ENCODE peak calls at places on chromosome 9, in eight cellular contexts. One of them, this sample, is unnamed.

GRCh38 chr9:127135056-127135745 is 12.8 kb upstream of the ANGPTL2 start:
- DNase-seq in RWPE1: no peak
- DNase-seq in vagina: peak
- DNase-seq in fibroblast of mammary gland: no peak
- DNase-seq in epithelial cell of proximal tubule: no peak
- DNase-seq in AG10803: no peak
- DNase-seq in sigmoid colon: no peak
- DNase-seq in omental fat pad: no peak
- DNase-seq in this sample: no peak

GRCh38 chr9:69985971-69986370 is 57.7 kb upstream of the MAMDC2 start:
- DNase-seq in sigmoid colon: no peak
- DNase-seq in omental fat pad: no peak
- DNase-seq in RWPE1: no peak
- DNase-seq in AG10803: no peak
- DNase-seq in fibroblast of mammary gland: peak
- DNase-seq in epithelial cell of proximal tubule: no peak
- DNase-seq in vagina: no peak
- DNase-seq in this sample: no peak

GRCh38 chr9:76530458-76531100 is 71.6 kb downstream of the GCNT1 start:
- DNase-seq in RWPE1: no peak
- DNase-seq in sigmoid colon: no peak
- DNase-seq in AG10803: peak
- DNase-seq in epithelial cell of proximal tubule: no peak
- DNase-seq in vagina: no peak
- DNase-seq in omental fat pad: no peak
- DNase-seq in fibroblast of mammary gland: peak
- DNase-seq in this sample: no peak

GRCh38 chr9:81693639-81694378 is 4.5 kb upstream of the TLE1 start:
- DNase-seq in fibroblast of mammary gland: peak
- DNase-seq in sigmoid colon: no peak
- DNase-seq in vagina: no peak
- DNase-seq in omental fat pad: no peak
- DNase-seq in RWPE1: no peak
- DNase-seq in AG10803: peak
- DNase-seq in epithelial cell of proximal tubule: no peak
- DNase-seq in this sample: no peak

GRCh38 chr9:37827483-37828165 is 27.0 kb downstream of the DCAF10 start:
- DNase-seq in vagina: no peak
- DNase-seq in sigmoid colon: no peak
- DNase-seq in AG10803: no peak
- DNase-seq in fibroblast of mammary gland: no peak
- DNase-seq in epithelial cell of proximal tubule: no peak
- DNase-seq in omental fat pad: no peak
- DNase-seq in RWPE1: no peak
- DNase-seq in this sample: no peak

GRCh38 chr9:34988218-34989055 is 1.1 kb upstream of the DNAJB5 start:
- DNase-seq in RWPE1: no peak
- DNase-seq in sigmoid colon: no peak
- DNase-seq in vagina: peak
- DNase-seq in AG10803: no peak
- DNase-seq in epithelial cell of proximal tubule: no peak
- DNase-seq in fibroblast of mammary gland: no peak
- DNase-seq in omental fat pad: no peak
- DNase-seq in this sample: no peak

GRCh38 chr9:32875242-32875641 is 91.9 kb downstream of the TMEM215 start:
- DNase-seq in sigmoid colon: no peak
- DNase-seq in epithelial cell of proximal tubule: no peak
- DNase-seq in RWPE1: no peak
- DNase-seq in vagina: no peak
- DNase-seq in omental fat pad: no peak
- DNase-seq in AG10803: no peak
- DNase-seq in fibroblast of mammary gland: no peak
- DNase-seq in this sample: no peak

GRCh38 chr9:22097712-22098111 is 88.6 kb upstream of the CDKN2B start:
- DNase-seq in RWPE1: no peak
- DNase-seq in epithelial cell of proximal tubule: peak
- DNase-seq in vagina: no peak
- DNase-seq in fibroblast of mammary gland: peak
- DNase-seq in omental fat pad: no peak
- DNase-seq in sigmoid colon: no peak
- DNase-seq in AG10803: peak
- DNase-seq in this sample: no peak

GRCh38 chr9:106486685-106487084 is 376.3 kb upstream of the ZNF462 start:
- DNase-seq in vagina: no peak
- DNase-seq in fibroblast of mammary gland: no peak
- DNase-seq in epithelial cell of proximal tubule: no peak
- DNase-seq in RWPE1: no peak
- DNase-seq in omental fat pad: no peak
- DNase-seq in sigmoid colon: no peak
- DNase-seq in AG10803: no peak
- DNase-seq in this sample: no peak

GRCh38 chr9:34633851-34634550 is 3.6 kb downstream of the SIGMAR1 start:
- DNase-seq in RWPE1: peak
- DNase-seq in vagina: no peak
- DNase-seq in omental fat pad: no peak
- DNase-seq in fibroblast of mammary gland: peak
- DNase-seq in sigmoid colon: peak
- DNase-seq in AG10803: peak
- DNase-seq in epithelial cell of proximal tubule: no peak
- DNase-seq in this sample: no peak

GRCh38 chr9:102631559-102631958 is 363.6 kb upstream of the CYLC2 start:
- DNase-seq in vagina: no peak
- DNase-seq in fibroblast of mammary gland: peak
- DNase-seq in omental fat pad: no peak
- DNase-seq in RWPE1: peak
- DNase-seq in epithelial cell of proximal tubule: no peak
- DNase-seq in AG10803: no peak
- DNase-seq in sigmoid colon: no peak
- DNase-seq in this sample: no peak

GRCh38 chr9:93207326-93207814 is 23.4 kb downstream of the WNK2 start:
- DNase-seq in RWPE1: no peak
- DNase-seq in sigmoid colon: peak
- DNase-seq in AG10803: peak
- DNase-seq in omental fat pad: no peak
- DNase-seq in fibroblast of mammary gland: peak
- DNase-seq in vagina: no peak
- DNase-seq in epithelial cell of proximal tubule: no peak
- DNase-seq in this sample: no peak

DNA sequence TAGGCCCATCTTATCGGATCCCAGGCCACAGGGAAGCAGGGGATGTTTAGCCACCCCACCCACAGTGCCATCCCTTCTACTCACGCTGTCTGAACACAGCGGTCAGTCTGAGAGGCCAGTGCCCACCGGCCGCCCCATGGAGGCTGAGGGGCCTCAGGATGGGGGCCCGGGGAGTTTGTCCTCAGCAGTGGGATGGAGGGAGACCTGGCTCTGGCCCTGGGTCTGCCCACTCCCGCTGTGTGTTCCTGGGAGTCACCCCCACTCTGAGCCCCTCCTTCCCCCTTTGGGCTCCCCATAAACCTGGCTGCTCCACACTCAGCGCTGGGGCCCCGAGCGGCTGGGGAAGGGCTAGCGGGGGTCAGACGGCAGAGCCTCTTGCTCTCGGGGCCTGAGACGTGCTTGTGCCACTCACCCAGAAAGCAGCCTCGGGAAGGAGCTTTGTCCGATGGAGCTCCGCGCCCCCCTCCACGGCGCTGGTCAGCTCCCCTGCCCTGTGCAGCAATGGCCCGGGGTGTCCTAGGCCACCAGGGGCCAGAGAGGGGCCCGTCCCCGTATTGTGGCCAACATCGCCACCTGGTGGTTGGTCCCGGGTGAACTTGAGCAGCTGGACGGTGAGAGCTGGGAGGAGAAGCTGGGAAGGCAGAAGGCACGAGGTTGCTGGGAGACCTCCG is 10.9 kb upstream of the LAMC3 start:
- DNase-seq in sigmoid colon: no peak
- DNase-seq in RWPE1: peak
- DNase-seq in epithelial cell of proximal tubule: no peak
- DNase-seq in AG10803: peak
- DNase-seq in fibroblast of mammary gland: peak
- DNase-seq in omental fat pad: peak
- DNase-seq in vagina: no peak
- DNase-seq in this sample: peak
- TF ChIP-seq CTCF in sigmoid colon: peak
- TF ChIP-seq CTCF in RWPE1: peak
- TF ChIP-seq CTCF in epithelial cell of proximal tubule: peak
- TF ChIP-seq CTCF in AG10803: peak
- TF ChIP-seq CTCF in fibroblast of mammary gland: peak
- TF ChIP-seq CTCF in omental fat pad: no peak
- TF ChIP-seq CTCF in vagina: no peak
- TF ChIP-seq CTCF in this sample: peak

GRCh38 chr9:136108648-136109266 is 9.9 kb downstream of the TMEM250 start:
- DNase-seq in AG10803: no peak
- DNase-seq in epithelial cell of proximal tubule: no peak
- DNase-seq in vagina: no peak
- DNase-seq in RWPE1: no peak
- DNase-seq in fibroblast of mammary gland: no peak
- DNase-seq in sigmoid colon: no peak
- DNase-seq in omental fat pad: no peak
- DNase-seq in this sample: no peak

GRCh38 chr9:136111190-136111589 is 7.5 kb downstream of the TMEM250 start:
- DNase-seq in epithelial cell of proximal tubule: no peak
- DNase-seq in omental fat pad: no peak
- DNase-seq in vagina: no peak
- DNase-seq in fibroblast of mammary gland: no peak
- DNase-seq in AG10803: no peak
- DNase-seq in RWPE1: no peak
- DNase-seq in sigmoid colon: no peak
- DNase-seq in this sample: no peak

GRCh38 chr9:136111910-136112309 is 6.8 kb downstream of the TMEM250 start:
- DNase-seq in vagina: no peak
- DNase-seq in sigmoid colon: no peak
- DNase-seq in fibroblast of mammary gland: no peak
- DNase-seq in epithelial cell of proximal tubule: no peak
- DNase-seq in AG10803: no peak
- DNase-seq in RWPE1: no peak
- DNase-seq in omental fat pad: no peak
- DNase-seq in this sample: no peak

GRCh38 chr9:136109351-136110081 is 9.2 kb downstream of the TMEM250 start:
- DNase-seq in vagina: no peak
- DNase-seq in fibroblast of mammary gland: peak
- DNase-seq in epithelial cell of proximal tubule: no peak
- DNase-seq in sigmoid colon: peak
- DNase-seq in RWPE1: peak
- DNase-seq in AG10803: peak
- DNase-seq in omental fat pad: peak
- DNase-seq in this sample: peak

GRCh38 chr9:136110082-136111061 is 8.3 kb downstream of the TMEM250 start:
- DNase-seq in RWPE1: no peak
- DNase-seq in vagina: no peak
- DNase-seq in sigmoid colon: no peak
- DNase-seq in epithelial cell of proximal tubule: no peak
- DNase-seq in omental fat pad: no peak
- DNase-seq in fibroblast of mammary gland: peak
- DNase-seq in AG10803: peak
- DNase-seq in this sample: no peak
- TF ChIP-seq CTCF in RWPE1: no peak
- TF ChIP-seq CTCF in vagina: no peak
- TF ChIP-seq CTCF in sigmoid colon: peak
- TF ChIP-seq CTCF in epithelial cell of proximal tubule: peak
- TF ChIP-seq CTCF in omental fat pad: no peak
- TF ChIP-seq CTCF in fibroblast of mammary gland: peak
- TF ChIP-seq CTCF in AG10803: peak
- TF ChIP-seq CTCF in this sample: peak

GRCh38 chr9:104177003-104177611 is 83.0 kb downstream of the SMC2 start:
- DNase-seq in fibroblast of mammary gland: peak
- DNase-seq in omental fat pad: no peak
- DNase-seq in RWPE1: peak
- DNase-seq in epithelial cell of proximal tubule: no peak
- DNase-seq in vagina: no peak
- DNase-seq in AG10803: peak
- DNase-seq in sigmoid colon: no peak
- DNase-seq in this sample: no peak
- TF ChIP-seq CTCF in fibroblast of mammary gland: peak
- TF ChIP-seq CTCF in omental fat pad: no peak
- TF ChIP-seq CTCF in RWPE1: peak
- TF ChIP-seq CTCF in epithelial cell of proximal tubule: peak
- TF ChIP-seq CTCF in vagina: no peak
- TF ChIP-seq CTCF in AG10803: peak
- TF ChIP-seq CTCF in sigmoid colon: no peak
- TF ChIP-seq CTCF in this sample: peak

GRCh38 chr9:121622842-121623203 is 28.6 kb upstream of the DAB2IP start:
- DNase-seq in epithelial cell of proximal tubule: no peak
- DNase-seq in vagina: no peak
- DNase-seq in omental fat pad: no peak
- DNase-seq in AG10803: peak
- DNase-seq in fibroblast of mammary gland: peak
- DNase-seq in sigmoid colon: no peak
- DNase-seq in RWPE1: no peak
- DNase-seq in this sample: no peak

GRCh38 chr9:121619566-121619965 is 31.9 kb upstream of the DAB2IP start:
- DNase-seq in sigmoid colon: no peak
- DNase-seq in fibroblast of mammary gland: no peak
- DNase-seq in vagina: no peak
- DNase-seq in omental fat pad: no peak
- DNase-seq in AG10803: no peak
- DNase-seq in RWPE1: no peak
- DNase-seq in epithelial cell of proximal tubule: peak
- DNase-seq in this sample: no peak

GRCh38 chr9:121619989-121620673 is 31.3 kb upstream of the DAB2IP start:
- DNase-seq in omental fat pad: no peak
- DNase-seq in AG10803: no peak
- DNase-seq in vagina: no peak
- DNase-seq in RWPE1: no peak
- DNase-seq in fibroblast of mammary gland: no peak
- DNase-seq in epithelial cell of proximal tubule: no peak
- DNase-seq in sigmoid colon: no peak
- DNase-seq in this sample: no peak

GRCh38 chr9:121618504-121618903 is 32.9 kb upstream of the DAB2IP start:
- DNase-seq in vagina: no peak
- DNase-seq in sigmoid colon: no peak
- DNase-seq in fibroblast of mammary gland: no peak
- DNase-seq in AG10803: no peak
- DNase-seq in epithelial cell of proximal tubule: no peak
- DNase-seq in omental fat pad: no peak
- DNase-seq in RWPE1: no peak
- DNase-seq in this sample: no peak

DNA sequence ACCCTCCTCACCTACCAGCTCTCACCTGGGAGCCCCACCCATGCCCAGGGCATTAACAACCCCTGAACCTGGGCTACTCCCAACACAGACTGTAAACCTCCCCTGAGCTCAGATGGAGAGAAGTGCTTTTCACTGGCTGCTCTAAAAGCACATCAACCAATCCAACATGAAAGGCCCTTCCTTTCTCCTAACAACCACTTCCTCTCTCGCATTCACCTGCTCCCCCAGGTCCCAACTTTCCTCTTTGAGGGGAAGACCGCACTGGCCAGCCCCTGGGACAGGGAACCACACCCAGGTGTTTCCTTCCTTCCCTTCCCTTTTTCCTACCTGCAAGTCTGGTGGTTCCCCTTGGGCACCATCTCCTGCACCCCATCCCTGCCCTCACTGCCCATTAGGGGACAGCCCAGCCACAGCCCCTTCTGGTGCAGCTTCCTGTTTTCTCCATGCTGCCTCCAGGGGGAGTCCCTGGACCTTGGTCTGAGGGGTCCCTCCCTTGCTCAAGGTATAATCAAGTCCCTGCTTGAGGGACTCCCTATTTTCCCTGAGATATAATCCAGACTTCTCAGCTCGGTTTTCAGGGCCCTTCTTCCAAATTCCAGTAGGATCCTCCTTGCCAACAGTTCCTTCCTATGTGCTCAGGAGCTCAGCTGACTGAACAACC is 30.5 kb upstream of the DAB2IP start:
- DNase-seq in epithelial cell of proximal tubule: no peak
- DNase-seq in sigmoid colon: no peak
- DNase-seq in vagina: no peak
- DNase-seq in RWPE1: peak
- DNase-seq in AG10803: no peak
- DNase-seq in fibroblast of mammary gland: peak
- DNase-seq in omental fat pad: no peak
- DNase-seq in this sample: no peak
- TF ChIP-seq CTCF in epithelial cell of proximal tubule: peak
- TF ChIP-seq CTCF in sigmoid colon: peak
- TF ChIP-seq CTCF in vagina: no peak
- TF ChIP-seq CTCF in RWPE1: no peak
- TF ChIP-seq CTCF in AG10803: peak
- TF ChIP-seq CTCF in fibroblast of mammary gland: peak
- TF ChIP-seq CTCF in omental fat pad: no peak
- TF ChIP-seq CTCF in this sample: peak